ENCODE peak calls at places on chromosome 22, in nine cellular contexts. L is fibroblast of pulmonary artery; R is heart right ventricle; U is stimulated activated CD4-positive, alpha-beta T cell treated with anti-CD3 and anti-CD28 coated beads, Interleukin-12 subunit alpha, Interleukin-12 subunit beta, amount 100 ng/mL, for 48 hours; M is AG08395; O is activated CD4-positive, CD25-positive, alpha-beta regulatory T cell treated with anti-CD3 and anti-CD28 coated beads, Interleukin-2, amount 50 U/mL, for 16 hours; B is caudate nucleus; X is activated naive CD8-positive, alpha-beta T cell treated with anti-CD3 and anti-CD28 coated beads, Interleukin-2, amount 50 U/mL, for 24 hours; G is upper lobe of left lung. E is an unnamed sample.

GRCh38 chr22:38284042-38284402 is 11.2 kb upstream of the TMEM184B start:
- DNase-seq in L (peak), R (no peak), U (no peak), M (peak), O (no peak), B (no peak), X (no peak), G (no peak), E (no peak)

GRCh38 chr22:37180531-37181231 is 7.4 kb downstream of the C1QTNF6 start:
- DNase-seq in L (no peak), R (no peak), U (no peak), M (no peak), O (no peak), B (no peak), X (no peak), G (no peak), E (no peak)

GRCh38 chr22:37552560-37553163 is 7.6 kb upstream of the CDC42EP1 start:
- DNase-seq in L (peak), R (peak), U (no peak), M (peak), O (no peak), B (no peak), X (no peak), G (no peak), E (no peak)

GRCh38 chr22:27317156-27317555 is 484.4 kb downstream of the MN1 start:
- DNase-seq in L (peak), R (no peak), U (no peak), M (no peak), O (no peak), B (no peak), X (no peak), G (no peak), E (peak)

GRCh38 chr22:20919718-20920117 is 2.5 kb downstream of the CRKL start:
- DNase-seq in L (no peak), R (no peak), U (no peak), M (no peak), O (no peak), B (no peak), X (no peak), G (no peak), E (no peak)

GRCh38 chr22:30453731-30454510 is 17.9 kb downstream of the SEC14L3 start:
- DNase-seq in L (peak), R (no peak), U (no peak), M (no peak), O (no peak), B (no peak), X (no peak), G (no peak), E (peak)

GRCh38 chr22:23221351-23221804 is 41.1 kb downstream of the BCR start:
- DNase-seq in L (no peak), R (no peak), U (no peak), M (no peak), O (no peak), B (no peak), X (no peak), G (no peak), E (no peak)

GRCh38 chr22:37179622-37180420 is 8.2 kb downstream of the C1QTNF6 start:
- DNase-seq in L (no peak), R (no peak), U (no peak), M (no peak), O (no peak), B (no peak), X (no peak), G (peak), E (no peak)

GRCh38 chr22:46577361-46578249 is 40.2 kb upstream of the CELSR1 start:
- DNase-seq in L (no peak), R (peak), U (no peak), M (peak), O (no peak), B (no peak), X (no peak), G (peak), E (peak)

GRCh38 chr22:11627436-11627797 is 3900.6 kb upstream of the OR11H1 start:
- DNase-seq in L (peak), R (no peak), U (no peak), M (no peak), O (no peak), B (no peak), X (no peak), G (no peak), E (no peak)

GRCh38 chr22:19121631-19122142 is 525 bp downstream of the DGCR2 start:
- DNase-seq in L (no peak), R (peak), U (no peak), M (peak), O (no peak), B (no peak), X (peak), G (peak), E (peak)

GRCh38 chr22:32713737-32714457 is 87.6 kb upstream of the TIMP3 start:
- DNase-seq in L (no peak), R (no peak), U (no peak), M (no peak), O (no peak), B (no peak), X (no peak), G (no peak), E (no peak)

GRCh38 chr22:23248583-23248982 is 68.3 kb downstream of the BCR start:
- DNase-seq in L (peak), R (no peak), U (no peak), M (no peak), O (no peak), B (no peak), X (no peak), G (no peak), E (peak)

GRCh38 chr22:43983808-43984207 is 28.6 kb downstream of the SAMM50 start:
- DNase-seq in L (no peak), R (no peak), U (no peak), M (no peak), O (no peak), B (no peak), X (no peak), G (no peak), E (no peak)

GRCh38 chr22:36245805-36246356 is 6.6 kb upstream of the APOL2 start:
- DNase-seq in L (no peak), R (no peak), U (no peak), M (no peak), O (no peak), B (no peak), X (no peak), G (no peak), E (no peak)

GRCh38 chr22:39270280-39270679 is 25.5 kb upstream of the PDGFB start:
- DNase-seq in L (no peak), R (no peak), U (no peak), M (no peak), O (no peak), B (no peak), X (no peak), G (no peak), E (no peak)

GRCh38 chr22:38843201-38843715 is 570 bp downstream of the NPTXR start:
- DNase-seq in L (peak), R (peak), U (no peak), M (peak), O (no peak), B (peak), X (peak), G (peak), E (peak)

GRCh38 chr22:38986629-38987028 is 4.5 kb downstream of the APOBEC3B start:
- DNase-seq in L (no peak), R (no peak), U (no peak), M (no peak), O (no peak), B (no peak), X (no peak), G (no peak), E (no peak)

GRCh38 chr22:44764974-44765373 is 12.6 kb downstream of the ARHGAP8 start:
- DNase-seq in L (no peak), R (no peak), U (no peak), M (no peak), O (no peak), B (no peak), X (no peak), G (peak), E (no peak)

GRCh38 chr22:36374603-36375024 is 13.2 kb downstream of the MYH9 start:
- DNase-seq in L (peak), R (no peak), U (peak), M (no peak), O (no peak), B (no peak), X (peak), G (no peak), E (peak)

E was measured in DMS53.